ENCODE peak calls at places on chromosome 12, in six cellular contexts. T is LoVo; Z is stimulated activated CD4-positive, alpha-beta T cell treated with anti-CD3 and anti-CD28 coated beads, Interleukin-12 subunit alpha, Interleukin-12 subunit beta, amount 100 ng/mL, for 24 hours; O is A549; J is pons; Y is amygdala. D is an unnamed sample.

GRCh38 chr12:7498832-7499231 is 4.7 kb downstream of the CD163 start:
- DNase-seq in T (no peak), O (no peak), Y (no peak), Z (no peak), J (peak), D (no peak)

GRCh38 chr12:47079365-47079893 is at the start of gene PCED1B:
- DNase-seq in Z (peak), T (peak), J (peak), O (no peak), Y (no peak), D (peak)

GRCh38 chr12:7444076-7444475 is at the start of gene CD163L1:
- DNase-seq in O (no peak), Y (no peak), Z (no peak), J (no peak), T (peak), D (no peak)

GRCh38 chr12:15472036-15472435 is 149.7 kb downstream of the PTPRO start:
- DNase-seq in Z (no peak), Y (no peak), J (no peak), T (no peak), O (no peak), D (no peak)

GRCh38 chr12:111102062-111102735 is 181.8 kb upstream of the MYL2 start:
- DNase-seq in T (no peak), J (no peak), O (no peak), Y (no peak), Z (no peak), D (no peak)

GRCh38 chr12:89750821-89751227 is 42.2 kb upstream of the ATP2B1 start:
- DNase-seq in J (no peak), O (no peak), Z (no peak), Y (no peak), T (no peak), D (no peak)

GRCh38 chr12:91256471-91256870 is 73.9 kb upstream of the DCN start:
- DNase-seq in T (no peak), J (no peak), Y (no peak), O (no peak), Z (no peak), D (no peak)

GRCh38 chr12:98684199-98684598 is 39.1 kb downstream of the APAF1 start:
- DNase-seq in Y (no peak), T (no peak), Z (no peak), O (no peak), J (no peak), D (no peak)

GRCh38 chr12:75783093-75783877 is 248.3 kb downstream of the PHLDA1 start:
- DNase-seq in J (peak), Y (no peak), O (no peak), T (no peak), Z (no peak), D (no peak)

GRCh38 chr12:123143753-123144461 is 7.0 kb downstream of the PITPNM2 start:
- DNase-seq in J (no peak), Z (no peak), T (no peak), Y (no peak), O (no peak), D (no peak)

GRCh38 chr12:78753058-78753457 is 111.5 kb upstream of the SYT1 start:
- DNase-seq in T (no peak), O (no peak), J (no peak), Z (no peak), Y (no peak), D (no peak)

GRCh38 chr12:128675576-128675975 is 148.2 kb downstream of the SLC15A4 start:
- DNase-seq in Y (no peak), O (no peak), Z (no peak), T (no peak), J (no peak), D (no peak)

GRCh38 chr12:5557906-5558305 is 126.0 kb downstream of the NTF3 start:
- DNase-seq in T (no peak), Y (no peak), Z (no peak), O (no peak), J (no peak), D (no peak)

GRCh38 chr12:51821423-51822260 is 26.9 kb downstream of the FIGNL2 start:
- DNase-seq in Y (no peak), T (no peak), Z (no peak), J (no peak), O (no peak), D (no peak)

GRCh38 chr12:179131-179884 is 34.6 kb downstream of the SLC6A12 start:
- DNase-seq in O (no peak), T (no peak), Y (no peak), Z (no peak), J (no peak), D (no peak)

GRCh38 chr12:19186722-19187661 is 57.5 kb downstream of the PLEKHA5 start:
- DNase-seq in J (peak), Z (no peak), T (peak), O (peak), Y (no peak), D (peak)

D was measured in HT-29.